ENCODE peak calls at places on chromosomes 11 and 22, in five cellular contexts. V is RWPE1, O is iris pigment epithelial cell, Y is brain microvascular endothelial cell, H is anterior cingulate cortex. K is an unnamed sample.

GRCh38 chr11:18171377-18172000 is 1.1 kb upstream of the MRGPRX4 start:
- DNase-seq in O (peak), H (no peak), Y (peak), V (peak), K (no peak)

GRCh38 chr22:19446603-19447387 is 716 bp downstream of the C22orf39 start:
- DNase-seq in Y (no peak), V (peak), O (peak), H (no peak), K (no peak)

GRCh38 chr11:129258205-129258604 is 66.1 kb upstream of the ARHGAP32 start:
- DNase-seq in V (no peak), H (no peak), O (no peak), Y (no peak), K (no peak)

GRCh38 chr11:38791346-38791961 is 2193.4 kb upstream of the RAG2 start:
- DNase-seq in H (no peak), V (peak), O (peak), Y (peak), K (no peak)

GRCh38 chr22:38033522-38034277 is 23.5 kb upstream of the PICK1 start:
- DNase-seq in O (no peak), Y (no peak), H (peak), V (no peak), K (peak)

GRCh38 chr11:124075841-124076571 is 34.9 kb upstream of the OR10G7 start:
- DNase-seq in Y (no peak), O (no peak), H (no peak), V (no peak), K (peak)

GRCh38 chr22:19150482-19151328 is 613 bp upstream of the GSC2 start:
- DNase-seq in O (no peak), V (no peak), Y (no peak), H (no peak), K (no peak)

GRCh38 chr11:19680824-19681368 is 31.7 kb upstream of the NAV2 start:
- DNase-seq in V (no peak), H (no peak), Y (no peak), O (no peak), K (no peak)

GRCh38 chr22:27978317-27978716 is 59.3 kb upstream of the PITPNB start:
- DNase-seq in H (no peak), O (no peak), V (no peak), Y (no peak), K (no peak)

GRCh38 chr11:47503227-47503626 is 49.7 kb downstream of the CELF1 start:
- DNase-seq in H (no peak), V (no peak), Y (no peak), O (no peak), K (no peak)

GRCh38 chr11:79809487-79809886 is 368.7 kb upstream of the TENM4 start:
- DNase-seq in O (no peak), Y (no peak), V (no peak), H (no peak), K (no peak)

GRCh38 chr11:118216621-118217526 is 7.9 kb downstream of the JAML start:
- DNase-seq in V (no peak), H (no peak), O (no peak), Y (no peak), K (no peak)

GRCh38 chr22:42444060-42444904 is 12.1 kb upstream of the NFAM1 start:
- DNase-seq in O (peak), Y (peak), V (peak), H (peak), K (peak)

GRCh38 chr11:122214567-122214966 is 98.6 kb upstream of the BLID start:
- DNase-seq in H (no peak), O (no peak), V (no peak), Y (peak), K (no peak)

GRCh38 chr11:2518112-2518982 is 73.5 kb downstream of the KCNQ1 start:
- DNase-seq in V (no peak), O (no peak), Y (no peak), H (no peak), K (no peak)

GRCh38 chr22:44658371-44658953 is 43.5 kb upstream of the PRR5 start:
- DNase-seq in V (no peak), O (peak), H (no peak), Y (peak), K (peak)

GRCh38 chr11:95455228-95455627 is 224.2 kb upstream of the SESN3 start:
- DNase-seq in V (no peak), Y (no peak), H (no peak), O (no peak), K (no peak)

GRCh38 chr11:95715777-95716241 is 73.8 kb downstream of the FAM76B start:
- DNase-seq in H (no peak), V (peak), O (peak), Y (peak), K (peak)

GRCh38 chr11:1341928-1342524 is 32.6 kb upstream of the TOLLIP start:
- DNase-seq in V (peak), Y (peak), H (no peak), O (peak), K (no peak)

GRCh38 chr22:40620464-40621046 is 16.0 kb downstream of the MRTFA start:
- DNase-seq in V (peak), H (no peak), Y (peak), O (peak), K (no peak)

GRCh38 chr11:2931416-2931746 is 2.2 kb upstream of the PHLDA2 start:
- DNase-seq in O (no peak), H (no peak), V (no peak), Y (no peak), K (no peak)

GRCh38 chr11:68092411-68092810 is 28.8 kb downstream of the CHKA start:
- DNase-seq in O (no peak), H (no peak), V (no peak), Y (no peak), K (no peak)

GRCh38 chr11:44346983-44347382 is 37.0 kb upstream of the ALX4 start:
- DNase-seq in Y (no peak), O (no peak), V (no peak), H (no peak), K (no peak)

GRCh38 chr22:45867118-45867905 is 109.7 kb downstream of the WNT7B start:
- DNase-seq in V (no peak), H (no peak), O (peak), Y (no peak), K (no peak)

GRCh38 chr11:3359092-3359824 is 19.7 kb downstream of the ZNF195 start:
- DNase-seq in H (no peak), V (no peak), O (no peak), Y (no peak), K (no peak)

GRCh38 chr22:26095271-26095956 is 73.8 kb upstream of the SEZ6L start:
- DNase-seq in Y (no peak), O (no peak), H (no peak), V (no peak), K (no peak)

GRCh38 chr11:69292221-69292648 is 1.7 kb upstream of the MYEOV start:
- DNase-seq in H (no peak), O (no peak), Y (no peak), V (no peak), K (no peak)

GRCh38 chr11:12540913-12541587 is 133.2 kb upstream of the TEAD1 start:
- DNase-seq in V (peak), H (no peak), O (peak), Y (peak), K (no peak)